ENCODE peak calls at places on chromosomes 5 and 9, in five cellular contexts. N is GM12878, L is HepG2, P is K562, A is SK-N-SH. H is an unnamed sample.

GRCh38 chr9:93681316-93682154 is 105.2 kb downstream of the PHF2 start:
- DNase-seq in A (peak; percentile 16), L (peak; percentile 36), P (no peak), N (no peak), H (no peak)

GRCh38 chr5:13664377-13664776 is 280.1 kb downstream of the DNAH5 start:
- DNase-seq in A (no peak), N (no peak), L (no peak), P (no peak), H (no peak)

GRCh38 chr9:81833563-81834345 is 94.5 kb upstream of the SPATA31D4 start:
- DNase-seq in P (no peak), A (no peak), L (peak; percentile 72), N (no peak), H (no peak)

GRCh38 chr9:115172105-115172504 is 54.1 kb upstream of the TNC start:
- DNase-seq in P (no peak), N (no peak), L (no peak), A (no peak), H (no peak)

GRCh38 chr5:157166494-157167218 is 592 bp upstream of the GARIN3 start:
- DNase-seq in L (no peak), P (no peak), N (no peak), A (no peak), H (no peak)

GRCh38 chr9:35834260-35835215 is 5.5 kb downstream of the TMEM8B start:
- DNase-seq in A (no peak), L (peak; percentile 37), P (peak; percentile 28), N (no peak), H (no peak)

GRCh38 chr5:37668524-37669047 is 171.3 kb downstream of the GDNF start:
- DNase-seq in L (peak; percentile 90), A (no peak), P (peak; percentile 78), N (no peak), H (peak; percentile 23)

GRCh38 chr5:463301-463700 is 20.3 kb downstream of the EXOC3 start:
- DNase-seq in A (no peak), P (no peak), N (no peak), L (no peak), H (no peak)

GRCh38 chr9:2093920-2094597 is 78.9 kb downstream of the SMARCA2 start:
- DNase-seq in L (no peak), A (no peak), N (no peak), P (no peak), H (no peak)

GRCh38 chr5:151180291-151180690 is 22.7 kb upstream of the ANXA6 start:
- DNase-seq in A (no peak), N (no peak), P (no peak), L (no peak), H (peak; percentile 2)

GRCh38 chr9:137449081-137449844 is 8.1 kb upstream of the ENTPD8 start:
- DNase-seq in A (no peak), P (no peak), L (no peak), N (no peak), H (no peak)

GRCh38 chr9:71764438-71764837 is 3.9 kb downstream of the CEMIP2 start:
- DNase-seq in N (no peak), P (no peak), L (no peak), A (no peak), H (no peak)

GRCh38 chr5:150778517-150779396 is at the start of gene SMIM3:
- DNase-seq in L (peak; percentile 47), A (peak; percentile 86), P (peak; percentile 83), N (no peak), H (peak; percentile 74)

GRCh38 chr5:123085638-123086286 is 3.3 kb upstream of the PRDM6 start:
- DNase-seq in L (no peak), P (no peak), A (no peak), N (no peak), H (no peak)

GRCh38 chr5:662751-663435 is 30.3 kb downstream of the TPPP start:
- DNase-seq in P (no peak), N (no peak), L (no peak), A (no peak), H (no peak)

GRCh38 chr9:6557883-6558282 is 87.6 kb downstream of the GLDC start:
- DNase-seq in N (no peak), L (no peak), P (no peak), A (peak; percentile 69), H (no peak)

GRCh38 chr5:40877371-40877988 is 31.8 kb upstream of the C7 start:
- DNase-seq in P (no peak), A (no peak), L (no peak), N (no peak), H (no peak)

GRCh38 chr9:89177021-89177400 is 1.6 kb downstream of the SHC3 start:
- DNase-seq in N (no peak), P (no peak), A (peak; percentile 61), L (no peak), H (no peak)

GRCh38 chr5:151075698-151076331 is 5.0 kb downstream of the TNIP1 start:
- DNase-seq in A (no peak), N (no peak), L (no peak), P (no peak), H (no peak)

GRCh38 chr5:33701251-33701650 is 190.5 kb downstream of the ADAMTS12 start:
- DNase-seq in A (no peak), L (no peak), N (no peak), P (no peak), H (no peak)

GRCh38 chr5:55763736-55764420 is 26.0 kb downstream of the DDX4 start:
- DNase-seq in N (no peak), L (no peak), A (no peak), P (no peak), H (no peak)

GRCh38 chr5:80998590-80998979 is 38.4 kb downstream of the RASGRF2 start:
- DNase-seq in L (no peak), N (no peak), P (no peak), A (no peak), H (no peak)

GRCh38 chr5:639253-639530 is 27.1 kb downstream of the CEP72 start:
- DNase-seq in N (no peak), P (no peak), L (no peak), A (no peak), H (no peak)

GRCh38 chr5:16642896-16643295 is 26.1 kb upstream of the RETREG1 start:
- DNase-seq in N (no peak), A (no peak), P (no peak), L (no peak), H (no peak)

GRCh38 chr9:122001491-122002201 is 91.5 kb downstream of the TTLL11 start:
- DNase-seq in P (no peak), A (no peak), L (no peak), N (no peak), H (no peak)

GRCh38 chr9:131585375-131585774 is 40.1 kb downstream of the PRRT1B start:
- DNase-seq in L (no peak), A (no peak), N (no peak), P (no peak), H (no peak)

GRCh38 chr9:95807326-95807947 is 68.1 kb upstream of the ERCC6L2 start:
- DNase-seq in L (peak; percentile 34), A (no peak), P (no peak), N (no peak), H (no peak)

GRCh38 chr5:10578869-10579268 is 15.0 kb downstream of the ANKRD33B start:
- DNase-seq in L (no peak), N (peak; percentile 79), P (no peak), A (no peak), H (no peak)

GRCh38 chr5:81428446-81428845 is 34.5 kb upstream of the ACOT12 start:
- DNase-seq in L (no peak), A (no peak), P (no peak), N (no peak), H (no peak)

GRCh38 chr9:131162886-131163285 is 37.5 kb downstream of the NUP214 start:
- DNase-seq in A (no peak), N (no peak), L (no peak), P (no peak), H (no peak)

DNA sequence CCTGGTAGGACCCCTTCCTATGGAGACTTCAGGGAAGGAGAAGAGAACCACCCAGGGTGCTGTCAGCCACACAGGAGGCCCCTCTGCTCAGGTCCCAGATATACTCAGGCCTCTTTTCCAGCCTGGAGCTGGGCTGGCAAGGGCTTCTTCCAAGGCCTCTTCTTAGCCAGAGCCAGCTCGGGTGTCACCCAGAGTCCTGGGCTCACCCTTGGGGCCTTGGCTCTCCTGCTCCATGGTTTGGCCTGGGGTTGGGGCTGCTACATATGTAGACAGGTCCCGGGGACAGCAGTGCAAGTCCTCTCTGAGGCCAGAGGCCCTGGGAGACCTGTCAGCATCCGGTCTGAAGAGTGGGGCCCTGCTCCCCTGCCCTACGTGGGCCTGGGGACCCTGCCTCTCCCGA is 22.8 kb downstream of the PAEP start:
- DNase-seq in L (no peak), A (no peak), N (no peak), P (no peak), H (no peak)
- TF ChIP-seq FOXM1 in L (no peak), A (no peak), N (no peak), P (no peak), H (no peak)

GRCh38 chr5:111142932-111143331 is 50.8 kb downstream of the WDR36 start:
- DNase-seq in L (no peak), N (no peak), A (no peak), P (no peak), H (no peak)

GRCh38 chr5:111147502-111147901 is 55.4 kb downstream of the WDR36 start:
- DNase-seq in A (no peak), L (no peak), P (no peak), N (no peak), H (no peak)

GRCh38 chr5:111146053-111146452 is 53.9 kb downstream of the WDR36 start:
- DNase-seq in N (no peak), P (no peak), A (no peak), L (no peak), H (no peak)

GRCh38 chr5:111144352-111144930 is 52.3 kb downstream of the WDR36 start:
- DNase-seq in A (no peak), L (no peak), P (no peak), N (peak; percentile 31), H (no peak)

DNA sequence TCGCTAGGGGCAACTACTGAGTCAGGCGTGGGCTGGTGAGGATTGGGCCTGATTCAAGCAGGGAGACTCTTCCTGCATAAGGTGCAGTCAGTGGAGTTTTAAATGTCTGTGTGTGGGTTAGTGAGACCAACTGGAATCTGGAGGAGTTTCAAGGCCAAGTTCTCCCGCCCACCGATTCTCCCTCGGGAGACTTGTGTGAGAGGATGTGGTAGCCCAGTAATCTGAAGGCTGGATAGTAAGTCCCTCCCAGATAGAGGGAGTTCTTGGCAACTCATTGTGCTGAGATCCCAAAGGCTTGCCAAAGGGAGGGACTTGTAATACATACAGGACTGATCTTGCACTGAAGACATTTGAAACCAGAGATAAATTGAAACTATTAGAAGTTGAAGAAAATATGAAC is 51.8 kb downstream of the WDR36 start:
- DNase-seq in N (no peak), A (no peak), L (no peak), P (no peak), H (no peak)
- TF ChIP-seq FOXM1 in N (no peak), A (no peak), L (no peak), P (no peak), H (no peak)

DNA sequence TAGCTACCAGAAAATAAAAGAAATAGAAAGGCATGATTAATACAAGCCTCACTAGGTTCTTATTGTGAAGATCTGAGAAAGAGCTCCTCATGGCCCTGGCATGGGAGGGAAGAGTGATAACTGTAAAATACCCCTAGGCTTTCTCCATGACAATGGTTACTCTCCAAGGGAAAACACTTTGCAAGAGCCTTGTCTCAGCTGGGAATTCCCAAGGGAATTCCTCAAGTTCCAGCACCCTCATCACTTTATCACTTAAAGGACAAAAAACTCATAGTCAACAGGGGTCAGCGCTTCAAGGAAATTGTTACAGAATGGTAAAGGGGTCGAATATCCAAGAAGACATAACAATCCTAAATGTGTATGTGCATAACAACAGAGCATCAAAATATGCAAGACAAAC is 21.2 kb downstream of the SYK start:
- DNase-seq in P (no peak), L (no peak), A (no peak), N (no peak), H (no peak)
- TF ChIP-seq FOXM1 in P (no peak), L (no peak), A (no peak), N (no peak), H (no peak)

GRCh38 chr5:170332058-170332457 is 34.5 kb upstream of the LCP2 start:
- DNase-seq in P (no peak), N (no peak), L (no peak), A (no peak), H (no peak)
- TF ChIP-seq FOXM1 in P (no peak), N (no peak), L (no peak), A (no peak), H (no peak)

H was measured in HEK293T.